ENCODE peak calls at places on chromosomes 5 and 9, in ten cellular contexts. Q is upper lobe of left lung; R is anterior cingulate cortex; A is stimulated activated CD4-positive, alpha-beta T cell treated with anti-CD3 and anti-CD28 coated beads, TNF-alpha, amount 100 ng/mL, for 4 hours; V is transverse colon; I is Kasumi-1; F is cardiac septum; D is cardiac muscle cell; L is K562; K is activated T-cell treated with anti-CD3 and anti-CD28 coated beads for 1 hour. E is an unnamed sample.
A peak's percentile ranks its signal among the peaks of the same experiment; 100 is the strongest.

GRCh38 chr5:143258559-143259253 is 144.8 kb downstream of the NR3C1 start:
- DNase-seq in I (no peak), D (peak; percentile 37), K (no peak), F (no peak), A (no peak), L (no peak), R (no peak), Q (no peak), V (no peak), E (no peak)

GRCh38 chr5:78187172-78187571 is 107.3 kb downstream of the AP3B1 start:
- DNase-seq in V (no peak), I (no peak), Q (no peak), L (no peak), A (no peak), D (no peak), R (no peak), F (no peak), K (no peak), E (no peak)

GRCh38 chr9:98502311-98502975 is 206.3 kb downstream of the GABBR2 start:
- DNase-seq in K (no peak), L (no peak), Q (peak; percentile 71), D (peak; percentile 24), F (peak; percentile 44), A (no peak), R (no peak), I (no peak), V (no peak), E (no peak)

GRCh38 chr9:14082732-14083131 is 231.2 kb downstream of the NFIB start:
- DNase-seq in R (no peak), I (no peak), A (no peak), V (no peak), K (no peak), D (no peak), F (no peak), L (no peak), Q (no peak), E (no peak)

GRCh38 chr5:58773744-58774441 is 191.0 kb downstream of the RAB3C start:
- DNase-seq in R (peak; percentile 64), A (no peak), F (no peak), I (no peak), K (no peak), L (no peak), Q (no peak), V (no peak), D (peak; percentile 29), E (peak; percentile 42)

GRCh38 chr9:38016375-38017120 is 52.5 kb downstream of the SHB start:
- DNase-seq in D (peak; percentile 39), F (no peak), V (no peak), R (no peak), Q (no peak), L (no peak), I (no peak), A (no peak), K (no peak), E (no peak)

GRCh38 chr9:134533850-134534585 is 107.6 kb upstream of the COL5A1 start:
- DNase-seq in R (peak; percentile 32), Q (no peak), L (no peak), D (peak; percentile 17), F (peak; percentile 47), V (no peak), K (no peak), A (no peak), I (no peak), E (no peak)

GRCh38 chr5:39197556-39197955 is 21.8 kb downstream of the FYB1 start:
- DNase-seq in I (no peak), D (no peak), R (no peak), Q (no peak), L (no peak), K (peak; percentile 41), F (no peak), A (no peak), V (no peak), E (no peak)

GRCh38 chr9:80968611-80969010 is 720.7 kb downstream of the TLE1 start:
- DNase-seq in Q (no peak), R (no peak), F (no peak), K (no peak), L (no peak), D (peak; percentile 65), A (no peak), V (no peak), I (no peak), E (no peak)

GRCh38 chr9:107226431-107226830 is 56.6 kb upstream of the RAD23B start:
- DNase-seq in I (no peak), K (no peak), D (no peak), F (no peak), A (no peak), Q (no peak), L (peak; percentile 14), V (no peak), R (no peak), E (no peak)

E was measured in mucosa of gallbladder.